ENCODE peak calls at places on chromosomes 13 and 19, in six cellular contexts. N is NCI-H2029, U is retina, T is GM18507, I is bronchial epithelial cell, K is NCI-H187 treated with DMSO at 0.1 percent for 48 hours. L is an unnamed sample.

GRCh38 chr19:13337181-13337580 is 169.1 kb downstream of the CACNA1A start:
- DNase-seq in N (no peak), K (no peak), I (no peak), U (no peak), T (no peak), L (no peak)

GRCh38 chr13:99119686-99120085 is 81.0 kb upstream of the UBAC2 start:
- DNase-seq in T (no peak), U (no peak), K (no peak), N (no peak), I (peak), L (no peak)

GRCh38 chr13:27641711-27642502 is 20.2 kb downstream of the POLR1D start:
- DNase-seq in I (no peak), K (no peak), N (no peak), U (no peak), T (no peak), L (no peak)

GRCh38 chr13:79481685-79482052 is 714 bp downstream of the NDFIP2 start:
- DNase-seq in K (no peak), N (no peak), U (no peak), I (peak), T (no peak), L (no peak)

GRCh38 chr19:42422576-42423461 is 4.4 kb downstream of the LIPE start:
- DNase-seq in T (peak), I (peak), K (peak), N (no peak), U (peak), L (no peak)

GRCh38 chr19:2627855-2628254 is 74.6 kb downstream of the GNG7 start:
- DNase-seq in U (no peak), K (no peak), N (peak), I (peak), T (no peak), L (no peak)

GRCh38 chr19:16308081-16308480 is 16.5 kb upstream of the KLF2 start:
- DNase-seq in I (no peak), N (no peak), K (no peak), T (no peak), U (no peak), L (no peak)

GRCh38 chr13:113584870-113585671 is 518 bp downstream of the TFDP1 start:
- DNase-seq in T (no peak), I (no peak), U (peak), K (no peak), N (no peak), L (no peak)

GRCh38 chr19:955803-956746 is 28.1 kb upstream of the WDR18 start:
- DNase-seq in K (no peak), U (peak), I (no peak), N (no peak), T (no peak), L (no peak)

GRCh38 chr19:53328967-53329366 is 4.6 kb upstream of the ZNF845 start:
- DNase-seq in T (no peak), K (no peak), U (no peak), I (no peak), N (no peak), L (no peak)

GRCh38 chr13:51623473-51623872 is 39.2 kb downstream of the WDFY2 start:
- DNase-seq in U (no peak), N (no peak), K (no peak), I (no peak), T (no peak), L (no peak)

GRCh38 chr13:30892966-30893365 is 13.1 kb upstream of the MEDAG start:
- DNase-seq in T (no peak), I (no peak), K (no peak), U (peak), N (no peak), L (no peak)

GRCh38 chr19:7742991-7743390 is 4.3 kb downstream of the CD209 start:
- DNase-seq in K (no peak), N (no peak), U (no peak), I (no peak), T (no peak), L (no peak)

GRCh38 chr19:16325671-16326400 is 1.2 kb downstream of the KLF2 start:
- DNase-seq in N (peak), U (peak), T (no peak), K (no peak), I (no peak), L (no peak)

GRCh38 chr13:48603375-48603774 is 50.4 kb upstream of the CYSLTR2 start:
- DNase-seq in I (no peak), U (no peak), N (no peak), T (no peak), K (no peak), L (no peak)

GRCh38 chr13:43284162-43284561 is 260.8 kb downstream of the DNAJC15 start:
- DNase-seq in T (no peak), N (no peak), K (no peak), U (no peak), I (peak), L (no peak)

GRCh38 chr19:5558101-5558621 is 9.6 kb downstream of the TINCR start:
- DNase-seq in I (peak), T (no peak), U (no peak), N (no peak), K (no peak), L (no peak)

GRCh38 chr13:75368167-75368566 is 113.8 kb downstream of the TBC1D4 start:
- DNase-seq in I (peak), U (no peak), K (no peak), N (no peak), T (no peak), L (no peak)

GRCh38 chr19:49189259-49189658 is 31.7 kb downstream of the TRPM4 start:
- DNase-seq in U (no peak), K (no peak), I (no peak), T (no peak), N (no peak), L (no peak)

GRCh38 chr13:40558656-40559055 is 107.8 kb downstream of the FOXO1 start:
- DNase-seq in N (no peak), I (no peak), U (no peak), K (no peak), T (no peak), L (no peak)

L was measured in NCI-H2081 treated with DMSO at 0.1 percent for 48 hours.